ENCODE peak calls at places on chromosomes 4 and X, in seven cellular contexts. Y, E, I, X, L, F and J are unnamed samples.
A peak's percentile ranks its signal among the peaks of the same experiment; 100 is the strongest.

GRCh38 chr4:165476214-165477098 is 97.6 kb downstream of the CPE start:
- DNase-seq in I (no peak), E (peak; percentile 94), Y (no peak), X (no peak), F (peak; percentile 33), L (peak; percentile 72), J (no peak)

GRCh38 chr4:128393111-128393704 is 105.6 kb upstream of the PGRMC2 start:
- DNase-seq in E (no peak), X (no peak), L (no peak), I (peak; percentile 81), Y (no peak), F (peak; percentile 5), J (peak; percentile 17)

GRCh38 chrX:139299309-139299708 is 231.2 kb upstream of the F9 start:
- DNase-seq in Y (no peak), L (no peak), X (no peak), E (no peak), I (no peak), F (no peak), J (no peak)

GRCh38 chrX:69387559-69388487 is 116.3 kb upstream of the NALF2 start:
- DNase-seq in F (peak; percentile 11), Y (peak; percentile 35), I (peak; percentile 22), X (peak; percentile 90), E (peak; percentile 8), L (peak; percentile 31), J (peak; percentile 84)

GRCh38 chr4:56038763-56039162 is 90.0 kb downstream of the CEP135 start:
- DNase-seq in X (no peak), E (peak; percentile 14), Y (no peak), I (no peak), F (no peak), L (no peak), J (no peak)

GRCh38 chr4:88143504-88143903 is 14.9 kb downstream of the ABCG2 start:
- DNase-seq in F (peak; percentile 42), X (no peak), L (peak; percentile 68), I (no peak), E (peak; percentile 95), Y (no peak), J (peak; percentile 44)

GRCh38 chrX:82721891-82722290 is 786.2 kb upstream of the POU3F4 start:
- DNase-seq in Y (no peak), F (no peak), E (no peak), L (no peak), X (no peak), I (no peak), J (no peak)

GRCh38 chrX:81201692-81202412 is at the start of the genes HMGN5 and SH3BGRL:
- DNase-seq in Y (peak; percentile 85), X (peak; percentile 81), F (peak; percentile 87), E (peak; percentile 77), L (peak; percentile 56), I (peak; percentile 78), J (peak; percentile 59)

GRCh38 chrX:108399427-108400165 is 38.6 kb downstream of the COL4A6 start:
- DNase-seq in L (no peak), I (no peak), X (no peak), F (peak; percentile 50), Y (no peak), E (peak; percentile 86), J (no peak)

GRCh38 chrX:41779058-41779564 is 55.1 kb downstream of the GPR82 start:
- DNase-seq in L (peak; percentile 47), E (peak; percentile 68), X (no peak), I (no peak), Y (no peak), F (peak; percentile 74), J (no peak)

GRCh38 chr4:82213485-82214162 is 160.2 kb downstream of the HNRNPD start:
- DNase-seq in I (peak; percentile 35), E (no peak), Y (peak; percentile 28), L (no peak), F (no peak), X (no peak), J (no peak)

GRCh38 chrX:42732506-42732905 is 45.5 kb downstream of the PPP1R2C start:
- DNase-seq in L (no peak), X (no peak), Y (peak; percentile 56), I (no peak), F (no peak), E (no peak), J (no peak)

GRCh38 chr4:6088950-6089349 is 70.7 kb upstream of the C4orf50 start:
- DNase-seq in E (no peak), I (no peak), Y (no peak), L (no peak), X (no peak), F (no peak), J (no peak)

GRCh38 chr4:11106769-11107168 is 321.9 kb downstream of the HS3ST1 start:
- DNase-seq in L (no peak), X (no peak), F (no peak), Y (no peak), I (no peak), E (peak; percentile 8), J (no peak)

GRCh38 chr4:152690706-152691651 is 11.2 kb upstream of the TMEM154 start:
- DNase-seq in X (no peak), L (no peak), E (no peak), I (no peak), F (no peak), Y (no peak), J (no peak)

GRCh38 chrX:82335772-82336171 is 1133.9 kb downstream of the SH3BGRL start:
- DNase-seq in Y (no peak), F (no peak), E (no peak), L (no peak), X (no peak), I (no peak), J (no peak)

GRCh38 chr4:6694177-6694901 is 661 bp downstream of the S100P start:
- DNase-seq in E (no peak), X (no peak), L (no peak), F (peak; percentile 21), Y (no peak), I (no peak), J (no peak)

GRCh38 chr4:14247767-14248166 is 620.2 kb upstream of the BOD1L1 start:
- DNase-seq in Y (no peak), F (no peak), L (no peak), E (no peak), X (no peak), I (no peak), J (no peak)

GRCh38 chr4:100106982-100107381 is 83.3 kb downstream of the DDIT4L start:
- DNase-seq in L (no peak), E (no peak), Y (peak; percentile 80), I (peak; percentile 78), X (no peak), F (no peak), J (no peak)

GRCh38 chr4:168374772-168375523 is 56.4 kb upstream of the DDX60 start:
- DNase-seq in I (no peak), L (no peak), Y (no peak), X (no peak), E (no peak), F (no peak), J (no peak)
- H3K36me3 ChIP-seq in I (no peaks in the 10 kb centered on the region), L (peaks cover 53% of the 10 kb centered on the region), Y (peaks cover 15% of the 10 kb centered on the region), X (no peaks in the 10 kb centered on the region), E (peaks cover 2% of the 10 kb centered on the region), F (peaks cover 17% of the 10 kb centered on the region), J (peaks cover 18% of the 10 kb centered on the region)

GRCh38 chrX:132125906-132126305 is 1.9 kb downstream of the FRMD7 start:
- DNase-seq in L (no peak), I (no peak), E (no peak), F (no peak), X (no peak), Y (no peak), J (no peak)

DNA sequence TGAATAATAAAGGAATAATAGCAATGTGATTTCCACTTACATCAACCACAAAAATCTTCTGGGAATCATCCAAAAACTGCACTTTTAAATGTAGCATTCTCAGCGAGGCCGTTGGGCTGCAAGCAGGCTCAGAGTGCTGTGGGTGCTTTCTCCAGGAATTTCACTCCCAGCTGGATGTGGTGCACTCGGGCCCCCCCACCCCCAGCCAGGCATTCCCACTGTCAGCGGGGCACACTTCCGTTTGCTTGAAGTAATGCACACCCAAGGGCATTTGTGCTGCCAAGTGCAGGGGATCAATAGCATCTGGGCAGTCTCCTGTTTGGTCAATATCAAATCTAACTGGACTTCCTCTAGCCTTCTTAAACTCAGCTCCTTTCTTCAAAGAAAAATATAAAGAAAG is at the start of gene FRMD7:
- DNase-seq in Y (no peak), F (no peak), I (no peak), X (no peak), E (no peak), L (no peak), J (no peak)
- H2AFZ ChIP-seq in Y (no peak within 1 kb of the TSS), F (no peak within 1 kb of the TSS), I (no peak within 1 kb of the TSS), X (no peak within 1 kb of the TSS), E (no peak within 1 kb of the TSS), L (no peak within 1 kb of the TSS), J (no peak within 1 kb of the TSS)

GRCh38 chr4:87089368-87089767 is 131.1 kb downstream of the KLHL8 start:
- DNase-seq in Y (no peak), X (no peak), E (no peak), I (no peak), F (peak; percentile 70), L (no peak), J (no peak)

GRCh38 chr4:87090305-87090704 is 130.1 kb downstream of the KLHL8 start:
- DNase-seq in Y (no peak), E (no peak), F (no peak), X (no peak), I (no peak), L (no peak), J (no peak)

GRCh38 chr4:87088188-87088587 is 132.2 kb downstream of the KLHL8 start:
- DNase-seq in X (no peak), Y (no peak), F (no peak), I (no peak), E (no peak), L (no peak), J (no peak)

GRCh38 chr4:87086143-87086805 is 134.1 kb downstream of the KLHL8 start:
- DNase-seq in X (no peak), F (no peak), L (no peak), I (no peak), Y (no peak), E (no peak), J (no peak)

DNA sequence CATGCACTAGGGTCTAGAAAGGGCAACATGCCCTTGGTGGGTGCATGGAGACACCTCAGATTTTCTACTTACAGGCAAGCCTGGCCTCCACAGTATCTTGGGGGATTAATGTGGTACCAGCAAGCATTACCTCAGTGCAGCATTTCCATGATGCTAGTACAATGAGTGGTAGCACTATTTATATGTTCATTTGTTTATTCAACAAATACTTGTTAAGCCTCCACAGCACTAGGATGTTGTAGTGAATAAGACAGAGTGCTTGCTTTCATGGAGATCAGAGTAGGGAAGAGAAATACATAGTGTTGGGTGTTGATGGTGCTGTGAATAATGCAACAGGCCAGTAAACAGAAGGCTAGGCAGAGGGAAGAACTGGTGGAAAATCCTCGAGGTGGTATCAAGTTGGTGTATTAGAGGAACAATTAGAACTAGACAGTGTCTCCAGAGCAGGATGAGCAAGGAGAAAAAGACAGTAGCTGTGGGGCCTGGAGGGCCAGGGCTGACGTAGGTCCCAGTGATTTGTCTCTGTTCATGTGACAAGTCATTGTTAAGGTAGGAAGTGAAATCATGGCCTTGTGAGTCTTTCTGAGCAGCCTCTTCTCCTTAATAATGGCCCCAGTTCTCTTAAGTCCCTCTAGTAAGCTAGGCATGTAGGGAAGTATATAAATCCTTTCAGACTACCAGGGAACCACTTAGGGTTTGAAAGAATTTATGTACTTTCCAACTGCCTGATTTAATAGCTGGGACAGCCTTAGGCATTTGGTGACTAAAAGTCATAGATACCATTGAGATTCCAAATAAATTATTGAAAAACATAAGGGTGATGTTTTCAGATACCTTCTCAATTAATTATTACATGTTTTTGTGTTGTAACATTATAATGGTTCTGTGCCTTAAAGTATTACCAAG is 133.2 kb downstream of the KLHL8 start:
- DNase-seq in L (no peak), Y (no peak), I (no peak), E (no peak), X (no peak), F (no peak), J (no peak)
- H3K4me1 ChIP-seq in L (peaks cover 8% of the 10 kb centered on the region), Y (no peaks in the 10 kb centered on the region), I (no peaks in the 10 kb centered on the region), E (peaks cover 3% of the 10 kb centered on the region), X (no peaks in the 10 kb centered on the region), F (peaks cover 27% of the 10 kb centered on the region), J (peaks cover 5% of the 10 kb centered on the region)

GRCh38 chr4:163109967-163110366 is 56.7 kb downstream of the NAF1 start:
- DNase-seq in Y (no peak), I (peak; percentile 40), L (no peak), E (no peak), F (no peak), X (peak; percentile 2), J (no peak)
- H3K36me3 ChIP-seq in Y (no peaks in the 10 kb centered on the region), I (no peaks in the 10 kb centered on the region), L (no peaks in the 10 kb centered on the region), E (no peaks in the 10 kb centered on the region), F (no peaks in the 10 kb centered on the region), X (no peaks in the 10 kb centered on the region), J (no peaks in the 10 kb centered on the region)